ENCODE peak calls at places on chromosome X, in four cellular contexts. B is GM19239; Y is CD4-positive, alpha-beta T cell; M is activated T-cell treated with anti-CD3 and anti-CD28 coated beads for 1 hour. Z is an unnamed sample.

GRCh38 chrX:85516131-85516530 is 136.7 kb upstream of the POF1B start:
- DNase-seq in B (no peak), Y (no peak), M (no peak), Z (no peak)

GRCh38 chrX:23114256-23114655 is 114.5 kb downstream of the DDX53 start:
- DNase-seq in B (no peak), Y (no peak), M (no peak), Z (no peak)

GRCh38 chrX:2632533-2633504 is 58.3 kb upstream of the CD99 start:
- DNase-seq in B (no peak), Y (no peak), M (no peak), Z (no peak)

GRCh38 chrX:54808109-54808604 is 612 bp downstream of the MAGED2 start:
- DNase-seq in B (no peak), Y (no peak), M (peak), Z (no peak)

GRCh38 chrX:56397636-56398035 is 165.5 kb downstream of the KLF8 start:
- DNase-seq in B (no peak), Y (no peak), M (no peak), Z (no peak)

GRCh38 chrX:31266172-31267076 is 194.6 kb upstream of the FTHL17 start:
- DNase-seq in B (peak), Y (no peak), M (no peak), Z (no peak)

GRCh38 chrX:52870041-52870440 is 2.2 kb upstream of the XAGE3 start:
- DNase-seq in B (no peak), Y (no peak), M (no peak), Z (no peak)

GRCh38 chrX:7228226-7228625 is 80.3 kb upstream of the PUDP start:
- DNase-seq in B (no peak), Y (no peak), M (no peak), Z (no peak)

GRCh38 chrX:39705299-39705698 is 392.5 kb downstream of the BCOR start:
- DNase-seq in B (no peak), Y (no peak), M (no peak), Z (no peak)

GRCh38 chrX:105821471-105822081 is 763 bp upstream of the NRK start:
- DNase-seq in B (no peak), Y (no peak), M (no peak), Z (no peak)

GRCh38 chrX:103398321-103398937 is 22.1 kb downstream of the BEX3 start:
- DNase-seq in B (no peak), Y (no peak), M (no peak), Z (no peak)

GRCh38 chrX:19855700-19856381 is 31.6 kb downstream of the SH3KBP1 start:
- DNase-seq in B (no peak), Y (no peak), M (no peak), Z (no peak)

GRCh38 chrX:152903589-152903988 is 5.7 kb downstream of the ZNF185 start:
- DNase-seq in B (no peak), Y (no peak), M (no peak), Z (no peak)

GRCh38 chrX:150547511-150548115 is 20.8 kb upstream of the MTM1 start:
- DNase-seq in B (no peak), Y (no peak), M (no peak), Z (no peak)

GRCh38 chrX:93591398-93591797 is 82.0 kb downstream of the NAP1L3 start:
- DNase-seq in B (no peak), Y (no peak), M (no peak), Z (no peak)

GRCh38 chrX:31036895-31037294 is 34.9 kb downstream of the FTHL17 start:
- DNase-seq in B (peak), Y (no peak), M (no peak), Z (no peak)

GRCh38 chrX:56505866-56506265 is 57.6 kb upstream of the UBQLN2 start:
- DNase-seq in B (no peak), Y (no peak), M (no peak), Z (no peak)

GRCh38 chrX:154430504-154430903 is 2.0 kb downstream of the ATP6AP1 start:
- DNase-seq in B (no peak), Y (no peak), M (no peak), Z (no peak)

GRCh38 chrX:1222511-1223252 is 10.2 kb upstream of the CRLF2 start:
- DNase-seq in B (no peak), Y (no peak), M (no peak), Z (no peak)

GRCh38 chrX:15384304-15384703 is at the start of gene VEGFD:
- DNase-seq in B (no peak), Y (no peak), M (no peak), Z (no peak)

GRCh38 chrX:109511113-109511512 is 25.5 kb upstream of the NXT2 start:
- DNase-seq in B (no peak), Y (no peak), M (no peak), Z (no peak)